ENCODE peak calls at places on chromosomes 4 and X, in ten cellular contexts. D, F, L, M, W, Q, J, T, H and B are unnamed samples.

GRCh38 chrX:155056877-155057792 is 13.8 kb downstream of the CMC4 start:
- DNase-seq in D (peak; percentile 50), F (peak; percentile 82), L (peak; percentile 70), M (peak; percentile 80), W (peak; percentile 76), Q (peak; percentile 68), J (peak; percentile 76), T (peak; percentile 73), H (peak; percentile 37), B (no peak)

GRCh38 chrX:149762696-149763614 is 10.9 kb upstream of the HSFX1 start:
- DNase-seq in D (no peak), F (no peak), L (no peak), M (peak; percentile 52), W (no peak), Q (no peak), J (no peak), T (no peak), H (no peak), B (no peak)

GRCh38 chr4:142596121-142596520 is 250.0 kb downstream of the INPP4B start:
- DNase-seq in D (no peak), F (no peak), L (no peak), M (no peak), W (no peak), Q (no peak), J (no peak), T (no peak), H (no peak), B (no peak)

GRCh38 chrX:25015486-25016360 is at the start of gene ARX:
- DNase-seq in D (peak; percentile 39), F (peak; percentile 31), L (no peak), M (no peak), W (peak; percentile 88), Q (peak; percentile 64), J (peak; percentile 61), T (no peak), H (no peak), B (peak; percentile 48)

GRCh38 chrX:2423293-2423692 is 77.5 kb downstream of the DHRSX start:
- DNase-seq in D (no peak), F (no peak), L (no peak), M (no peak), W (no peak), Q (no peak), J (no peak), T (peak; percentile 36), H (no peak), B (peak; percentile 40)

GRCh38 chr4:125420499-125420898 is 105.7 kb downstream of the FAT4 start:
- DNase-seq in D (no peak), F (no peak), L (no peak), M (no peak), W (no peak), Q (no peak), J (no peak), T (no peak), H (no peak), B (no peak)

GRCh38 chrX:139170526-139171173 is 359.9 kb upstream of the F9 start:
- DNase-seq in D (no peak), F (no peak), L (no peak), M (no peak), W (no peak), Q (no peak), J (no peak), T (no peak), H (no peak), B (no peak)

GRCh38 chr4:116913451-116913850 is 171.9 kb downstream of the TRAM1L1 start:
- DNase-seq in D (no peak), F (no peak), L (no peak), M (no peak), W (no peak), Q (no peak), J (no peak), T (no peak), H (no peak), B (no peak)

GRCh38 chr4:26330186-26330787 is 9.5 kb downstream of the RBPJ start:
- DNase-seq in D (no peak), F (peak; percentile 74), L (no peak), M (no peak), W (peak; percentile 83), Q (no peak), J (peak; percentile 73), T (peak; percentile 75), H (no peak), B (no peak)

GRCh38 chrX:72621619-72622485 is 49.2 kb upstream of the HDAC8 start:
- DNase-seq in D (no peak), F (peak; percentile 66), L (no peak), M (no peak), W (no peak), Q (no peak), J (peak; percentile 54), T (peak; percentile 88), H (no peak), B (no peak)

GRCh38 chr4:173924561-173924960 is 358.9 kb downstream of the FBXO8 start:
- DNase-seq in D (no peak), F (no peak), L (no peak), M (no peak), W (no peak), Q (no peak), J (no peak), T (no peak), H (no peak), B (no peak)

GRCh38 chrX:118226060-118226428 is 109.4 kb upstream of the KLHL13 start:
- DNase-seq in D (no peak), F (peak; percentile 65), L (no peak), M (no peak), W (peak; percentile 16), Q (no peak), J (no peak), T (peak; percentile 45), H (no peak), B (no peak)

GRCh38 chr4:7816771-7817170 is 122.9 kb downstream of the AFAP1 start:
- DNase-seq in D (no peak), F (no peak), L (no peak), M (no peak), W (no peak), Q (no peak), J (no peak), T (peak; percentile 12), H (no peak), B (no peak)

GRCh38 chr4:7815562-7815961 is 124.1 kb downstream of the AFAP1 start:
- DNase-seq in D (no peak), F (no peak), L (no peak), M (no peak), W (no peak), Q (no peak), J (peak; percentile 93), T (no peak), H (no peak), B (no peak)

GRCh38 chr4:7817877-7818675 is 121.6 kb downstream of the AFAP1 start:
- DNase-seq in D (peak; percentile 26), F (no peak), L (no peak), M (no peak), W (no peak), Q (no peak), J (peak; percentile 58), T (no peak), H (no peak), B (no peak)

GRCh38 chr4:7814451-7814850 is 125.2 kb downstream of the AFAP1 start:
- DNase-seq in D (no peak), F (no peak), L (no peak), M (no peak), W (no peak), Q (no peak), J (no peak), T (no peak), H (no peak), B (no peak)

DNA sequence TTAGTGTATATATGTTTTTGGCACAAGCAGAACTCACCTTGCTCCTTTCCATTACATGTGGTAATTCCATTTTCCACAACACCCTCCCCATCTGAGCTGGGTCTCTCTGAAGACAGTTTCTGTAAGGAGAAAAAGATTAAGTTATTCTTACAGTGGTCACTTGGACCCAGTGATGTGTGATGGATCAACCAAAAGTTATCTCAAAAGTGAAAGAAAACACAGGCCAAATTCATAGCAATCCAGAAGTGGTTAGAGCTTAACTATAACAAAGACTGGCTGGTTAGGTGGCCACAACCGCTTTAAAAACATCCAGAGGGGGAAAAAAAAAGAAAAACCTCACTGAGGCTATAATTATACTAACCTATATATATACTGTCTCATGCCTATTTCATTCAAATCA is 123.7 kb downstream of the AFAP1 start:
- DNase-seq in D (no peak), F (no peak), L (no peak), M (no peak), W (no peak), Q (no peak), J (no peak), T (no peak), H (no peak), B (no peak)
- H3K27ac ChIP-seq in D (no peak overlapping the region), F (no peak overlapping the region), L (no peak overlapping the region), M (no peak overlapping the region), W (no peak overlapping the region), Q (no peak overlapping the region), J (no peak overlapping the region), T (no peak overlapping the region), H (no peak overlapping the region), B (no peak overlapping the region)

GRCh38 chr4:122583906-122584305 is 37.0 kb downstream of the IL21 start:
- DNase-seq in D (no peak), F (no peak), L (peak; percentile 46), M (no peak), W (no peak), Q (no peak), J (peak; percentile 72), T (no peak), H (no peak), B (no peak)
- H3K27ac ChIP-seq in D (no peak overlapping the region), F (no peak overlapping the region), L (peak overlapping the region; percentile 73), M (no peak overlapping the region), W (no peak overlapping the region), Q (no peak overlapping the region), J (no peak overlapping the region), T (peak overlapping the region; percentile 42), H (no peak overlapping the region), B (peak overlapping the region; percentile 8)

GRCh38 chr4:70660106-70660505 is 6.2 kb downstream of the JCHAIN start:
- DNase-seq in D (no peak), F (no peak), L (no peak), M (no peak), W (no peak), Q (no peak), J (no peak), T (no peak), H (no peak), B (no peak)
- H3K27ac ChIP-seq in D (no peak overlapping the region), F (no peak overlapping the region), L (no peak overlapping the region), M (no peak overlapping the region), W (no peak overlapping the region), Q (no peak overlapping the region), J (no peak overlapping the region), T (no peak overlapping the region), H (no peak overlapping the region), B (no peak overlapping the region)

DNA sequence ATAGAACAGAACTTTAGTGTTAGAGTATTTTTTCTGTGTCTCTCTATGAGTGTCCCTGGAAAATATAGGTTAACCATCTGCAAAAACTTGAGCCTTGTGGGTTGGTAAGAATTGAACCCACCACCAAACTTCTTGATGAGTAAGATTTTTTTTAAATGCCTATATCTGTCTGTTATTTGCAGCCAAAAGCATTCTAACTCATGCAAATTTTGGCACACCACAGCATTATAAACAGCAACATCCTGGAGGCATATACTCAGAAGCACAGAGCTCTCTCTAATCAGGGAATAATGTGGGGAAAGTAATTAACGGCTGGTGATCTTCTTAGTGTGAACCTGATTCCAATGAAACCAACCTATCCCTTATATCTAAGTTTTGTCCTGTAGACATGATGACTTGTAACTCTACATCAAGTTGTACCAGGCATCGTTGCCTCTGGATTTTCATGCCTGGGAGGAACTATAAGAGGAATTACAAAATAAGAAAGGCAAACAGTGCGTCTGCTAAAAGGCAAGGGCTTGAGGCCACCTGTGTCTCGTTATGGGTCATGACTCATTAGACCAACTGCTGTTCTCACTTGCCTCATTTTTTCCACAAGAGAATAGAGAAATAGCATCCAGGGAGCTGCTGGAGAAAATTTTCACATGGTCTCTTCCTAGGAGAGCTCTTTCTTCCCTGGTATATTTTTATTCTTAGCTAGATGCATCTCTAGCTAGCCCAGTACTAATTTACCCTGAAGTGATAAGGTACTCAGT is 202.4 kb downstream of the CHIC2 start:
- DNase-seq in D (no peak), F (no peak), L (peak; percentile 47), M (peak; percentile 73), W (no peak), Q (no peak), J (peak; percentile 93), T (peak; percentile 73), H (peak; percentile 21), B (no peak)
- H3K27ac ChIP-seq in D (peak overlapping the region; percentile 77), F (no peak overlapping the region), L (peak overlapping the region; percentile 48), M (peak overlapping the region; percentile 56), W (no peak overlapping the region), Q (no peak overlapping the region), J (peak overlapping the region; percentile 64), T (peak overlapping the region; percentile 27), H (no peak overlapping the region), B (no peak overlapping the region)